ENCODE peak calls at places on chromosome 18, in five cellular contexts. I, L, K, U and E are unnamed samples. For H3K4me1, the result is how much of the 10 kb centered on the place peaks cover.

GRCh38 chr18:9404565-9405060 is 70.0 kb downstream of the TWSG1 start:
- DNase-seq in L (no peak), K (peak), U (no peak), I (no peak), E (no peak)

GRCh38 chr18:28837100-28837499 is 660.2 kb upstream of the CDH2 start:
- DNase-seq in K (no peak), L (no peak), U (no peak), I (no peak), E (no peak)

GRCh38 chr18:24964213-24964612 is 387.8 kb downstream of the ZNF521 start:
- DNase-seq in U (no peak), I (no peak), L (no peak), K (peak), E (no peak)

GRCh38 chr18:8742382-8743361 is 37.3 kb downstream of the MTCL1 start:
- DNase-seq in U (no peak), L (no peak), K (no peak), I (no peak), E (no peak)

GRCh38 chr18:59357928-59358327 is 1.1 kb downstream of the LMAN1 start:
- DNase-seq in K (peak), L (no peak), I (no peak), U (no peak), E (no peak)

GRCh38 chr18:37135177-37135576 is 306.2 kb downstream of the KIAA1328 start:
- DNase-seq in K (no peak), U (no peak), I (no peak), L (no peak), E (no peak)

GRCh38 chr18:43587538-43588153 is 310.4 kb upstream of the SYT4 start:
- DNase-seq in K (peak), U (no peak), I (no peak), L (no peak), E (no peak)

GRCh38 chr18:56382541-56382940 is 255.9 kb downstream of the TXNL1 start:
- DNase-seq in I (no peak), U (no peak), L (no peak), K (no peak), E (no peak)

GRCh38 chr18:11149441-11150270 is at the start of gene PIEZO2:
- DNase-seq in L (peak), I (peak), U (no peak), K (peak), E (peak)

GRCh38 chr18:25915907-25916306 is 174.5 kb downstream of the SS18 start:
- DNase-seq in L (no peak), U (no peak), I (no peak), K (peak), E (no peak)

GRCh38 chr18:10453885-10454772 is at the start of gene APCDD1:
- DNase-seq in L (peak), U (no peak), I (peak), K (no peak), E (peak)

GRCh38 chr18:75083761-75084160 is 125.2 kb downstream of the PTGR3 start:
- DNase-seq in L (no peak), I (no peak), U (no peak), K (no peak), E (no peak)

GRCh38 chr18:25310045-25310444 is 41.9 kb downstream of the ZNF521 start:
- DNase-seq in L (no peak), K (peak), I (no peak), U (no peak), E (no peak)

GRCh38 chr18:79588131-79588635 is 91.4 kb upstream of the CTDP1 start:
- DNase-seq in K (no peak), U (no peak), L (peak), I (no peak), E (no peak)

GRCh38 chr18:13558132-13558531 is 168.2 kb downstream of the FAM210A start:
- DNase-seq in L (no peak), I (peak), K (peak), U (no peak), E (no peak)

GRCh38 chr18:24319757-24320156 is 77.9 kb downstream of the OSBPL1A start:
- DNase-seq in K (no peak), U (no peak), I (no peak), L (no peak), E (no peak)

GRCh38 chr18:2910751-2911425 is 64.1 kb downstream of the EMILIN2 start:
- DNase-seq in K (no peak), L (no peak), I (no peak), U (no peak), E (no peak)
- H3K4me1 ChIP-seq in K (under half), L (under half), I (under half), U (under half), E (under half)

GRCh38 chr18:48820483-48821250 is 130.1 kb downstream of the SMAD7 start:
- DNase-seq in I (no peak), U (no peak), L (peak), K (no peak), E (peak)

GRCh38 chr18:48821251-48821590 is 129.5 kb downstream of the SMAD7 start:
- DNase-seq in U (no peak), K (no peak), L (no peak), I (no peak), E (peak)

GRCh38 chr18:48818329-48819254 is 132.2 kb downstream of the SMAD7 start:
- DNase-seq in L (peak), K (no peak), I (no peak), U (no peak), E (peak)

GRCh38 chr18:48819276-48819675 is 131.5 kb downstream of the SMAD7 start:
- DNase-seq in K (no peak), U (no peak), I (peak), L (peak), E (peak)

GRCh38 chr18:48819781-48820482 is 130.8 kb downstream of the SMAD7 start:
- DNase-seq in K (no peak), L (peak), U (no peak), I (no peak), E (peak)
- H3K4me1 ChIP-seq in K (under half), L (under half), U (under half), I (under half), E (under half)

GRCh38 chr18:12307871-12308385 is at the start of gene TUBB6:
- DNase-seq in K (peak), U (no peak), L (peak), I (peak), E (peak)

GRCh38 chr18:12312936-12313335 is 4.9 kb downstream of the TUBB6 start:
- DNase-seq in L (no peak), K (no peak), I (no peak), U (no peak), E (no peak)

GRCh38 chr18:12308386-12309100 is 502 bp downstream of the TUBB6 start:
- DNase-seq in U (peak), I (peak), K (peak), L (peak), E (peak)

GRCh38 chr18:12309683-12310198 is 1.7 kb downstream of the TUBB6 start:
- DNase-seq in U (no peak), K (no peak), L (no peak), I (no peak), E (no peak)

GRCh38 chr18:12310762-12311161 is 2.7 kb downstream of the TUBB6 start:
- DNase-seq in L (no peak), K (no peak), U (no peak), I (no peak), E (peak)
- H3K4me1 ChIP-seq in L (under half), K (under half), U (half or more), I (half or more), E (under half)

GRCh38 chr18:50654211-50654610 is 94.3 kb downstream of the MAPK4 start:
- DNase-seq in I (no peak), U (no peak), L (no peak), K (no peak), E (peak)
- H3K4me1 ChIP-seq in I (under half), U (under half), L (under half), K (under half), E (under half)